ENCODE peak calls at places on chromosomes 1 and 21, in nine cellular contexts. One of them, this sample, is unnamed. For H3K9me3, the result is how much of the 10 kb centered on the place peaks cover.

GRCh38 chr1:25523512-25523911 is 19.9 kb upstream of the LDLRAP1 start:
- DNase-seq in right lobe of liver: no peak
- DNase-seq in uterus: no peak
- DNase-seq in aorta: no peak
- DNase-seq in pancreas: no peak
- DNase-seq in testis: no peak
- DNase-seq in esophagus squamous epithelium: no peak
- DNase-seq in thoracic aorta: no peak
- DNase-seq in fibroblast of lung: no peak
- DNase-seq in this sample: no peak

GRCh38 chr1:170700842-170701305 is 36.9 kb downstream of the PRRX1 start:
- DNase-seq in right lobe of liver: no peak
- DNase-seq in uterus: no peak
- DNase-seq in aorta: no peak
- DNase-seq in pancreas: no peak
- DNase-seq in testis: no peak
- DNase-seq in esophagus squamous epithelium: no peak
- DNase-seq in thoracic aorta: no peak
- DNase-seq in fibroblast of lung: peak
- DNase-seq in this sample: no peak

GRCh38 chr1:85605519-85606413 is 25.2 kb downstream of the CCN1 start:
- DNase-seq in right lobe of liver: no peak
- DNase-seq in uterus: no peak
- DNase-seq in aorta: no peak
- DNase-seq in pancreas: no peak
- DNase-seq in testis: no peak
- DNase-seq in esophagus squamous epithelium: no peak
- DNase-seq in thoracic aorta: no peak
- DNase-seq in fibroblast of lung: no peak
- DNase-seq in this sample: no peak

GRCh38 chr1:22794691-22795090 is 84.1 kb downstream of the EPHB2 start:
- DNase-seq in right lobe of liver: no peak
- DNase-seq in uterus: no peak
- DNase-seq in aorta: peak
- DNase-seq in pancreas: no peak
- DNase-seq in testis: peak
- DNase-seq in esophagus squamous epithelium: no peak
- DNase-seq in thoracic aorta: no peak
- DNase-seq in fibroblast of lung: peak
- DNase-seq in this sample: peak

GRCh38 chr1:19754482-19754881 is 45.2 kb downstream of the TMCO4 start:
- DNase-seq in right lobe of liver: peak
- DNase-seq in uterus: peak
- DNase-seq in aorta: peak
- DNase-seq in pancreas: no peak
- DNase-seq in testis: no peak
- DNase-seq in esophagus squamous epithelium: no peak
- DNase-seq in thoracic aorta: no peak
- DNase-seq in fibroblast of lung: no peak
- DNase-seq in this sample: no peak

GRCh38 chr21:45767071-45768006 is 123.8 kb downstream of the PCBP3 start:
- DNase-seq in right lobe of liver: no peak
- DNase-seq in uterus: no peak
- DNase-seq in aorta: no peak
- DNase-seq in pancreas: no peak
- DNase-seq in testis: no peak
- DNase-seq in esophagus squamous epithelium: no peak
- DNase-seq in thoracic aorta: no peak
- DNase-seq in fibroblast of lung: peak
- DNase-seq in this sample: no peak

GRCh38 chr1:23657659-23658275 is 33.8 kb upstream of the RPL11 start:
- DNase-seq in right lobe of liver: peak
- DNase-seq in uterus: no peak
- DNase-seq in aorta: peak
- DNase-seq in pancreas: peak
- DNase-seq in testis: peak
- DNase-seq in esophagus squamous epithelium: no peak
- DNase-seq in thoracic aorta: no peak
- DNase-seq in fibroblast of lung: peak
- DNase-seq in this sample: peak

GRCh38 chr1:183822081-183822611 is 17.2 kb downstream of the RGL1 start:
- DNase-seq in right lobe of liver: no peak
- DNase-seq in uterus: peak
- DNase-seq in aorta: peak
- DNase-seq in pancreas: no peak
- DNase-seq in testis: peak
- DNase-seq in esophagus squamous epithelium: no peak
- DNase-seq in thoracic aorta: no peak
- DNase-seq in fibroblast of lung: no peak
- DNase-seq in this sample: no peak

GRCh38 chr1:240027059-240027462 is 64.6 kb upstream of the FMN2 start:
- DNase-seq in right lobe of liver: no peak
- DNase-seq in uterus: no peak
- DNase-seq in aorta: no peak
- DNase-seq in pancreas: no peak
- DNase-seq in testis: peak
- DNase-seq in esophagus squamous epithelium: no peak
- DNase-seq in thoracic aorta: no peak
- DNase-seq in fibroblast of lung: peak
- DNase-seq in this sample: no peak

DNA sequence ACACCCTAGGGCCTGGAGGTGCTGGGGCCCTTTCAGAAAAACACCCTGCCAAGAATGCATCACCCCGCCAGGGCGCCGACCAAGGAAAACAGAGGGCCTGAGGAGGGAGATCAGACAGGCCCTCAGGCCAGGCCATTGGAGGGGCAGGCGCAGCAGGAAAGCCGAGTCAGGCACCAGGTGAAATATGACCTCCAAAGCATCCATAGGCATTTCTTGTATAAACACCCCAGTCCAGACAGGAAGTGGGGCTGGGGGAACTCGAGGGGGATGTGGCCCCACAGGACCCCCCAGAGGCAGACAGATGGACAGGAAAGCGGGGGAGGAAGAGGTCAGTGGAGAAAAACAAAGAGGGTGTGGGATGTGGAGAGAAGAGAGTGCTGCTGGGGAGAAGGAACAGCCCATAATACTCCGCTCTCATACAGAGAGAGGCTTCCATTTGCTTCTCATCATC is 18.2 kb downstream of the TRIM62 start:
- DNase-seq in right lobe of liver: no peak
- DNase-seq in uterus: no peak
- DNase-seq in aorta: no peak
- DNase-seq in pancreas: no peak
- DNase-seq in testis: no peak
- DNase-seq in esophagus squamous epithelium: no peak
- DNase-seq in thoracic aorta: no peak
- DNase-seq in fibroblast of lung: peak
- DNase-seq in this sample: no peak
- H3K27ac ChIP-seq in right lobe of liver: no peak
- H3K27ac ChIP-seq in uterus: no peak
- H3K27ac ChIP-seq in aorta: no peak
- H3K27ac ChIP-seq in pancreas: no peak
- H3K27ac ChIP-seq in testis: peak
- H3K27ac ChIP-seq in esophagus squamous epithelium: no peak
- H3K27ac ChIP-seq in thoracic aorta: peak
- H3K27ac ChIP-seq in fibroblast of lung: no peak
- H3K27ac ChIP-seq in this sample: no peak

GRCh38 chr1:227685807-227686206 is 49.3 kb downstream of the JMJD4 start:
- DNase-seq in right lobe of liver: no peak
- DNase-seq in uterus: no peak
- DNase-seq in aorta: no peak
- DNase-seq in pancreas: no peak
- DNase-seq in testis: no peak
- DNase-seq in esophagus squamous epithelium: no peak
- DNase-seq in thoracic aorta: no peak
- DNase-seq in fibroblast of lung: no peak
- DNase-seq in this sample: no peak
- H3K9me3 ChIP-seq in right lobe of liver: under half
- H3K9me3 ChIP-seq in uterus: under half
- H3K9me3 ChIP-seq in aorta: under half
- H3K9me3 ChIP-seq in pancreas: under half
- H3K9me3 ChIP-seq in testis: under half
- H3K9me3 ChIP-seq in esophagus squamous epithelium: under half
- H3K9me3 ChIP-seq in thoracic aorta: half or more
- H3K9me3 ChIP-seq in fibroblast of lung: under half
- H3K9me3 ChIP-seq in this sample: half or more

GRCh38 chr1:57423135-57424131 is at the start of gene DAB1:
- DNase-seq in right lobe of liver: peak
- DNase-seq in uterus: no peak
- DNase-seq in aorta: no peak
- DNase-seq in pancreas: peak
- DNase-seq in testis: peak
- DNase-seq in esophagus squamous epithelium: no peak
- DNase-seq in thoracic aorta: no peak
- DNase-seq in fibroblast of lung: peak
- DNase-seq in this sample: no peak
- H3K27ac ChIP-seq in right lobe of liver: no peak
- H3K27ac ChIP-seq in uterus: no peak
- H3K27ac ChIP-seq in aorta: no peak
- H3K27ac ChIP-seq in pancreas: no peak
- H3K27ac ChIP-seq in testis: no peak
- H3K27ac ChIP-seq in esophagus squamous epithelium: no peak
- H3K27ac ChIP-seq in thoracic aorta: no peak
- H3K27ac ChIP-seq in fibroblast of lung: no peak
- H3K27ac ChIP-seq in this sample: peak

GRCh38 chr1:227662933-227663332 is 72.2 kb downstream of the JMJD4 start:
- DNase-seq in right lobe of liver: no peak
- DNase-seq in uterus: no peak
- DNase-seq in aorta: no peak
- DNase-seq in pancreas: no peak
- DNase-seq in testis: no peak
- DNase-seq in esophagus squamous epithelium: no peak
- DNase-seq in thoracic aorta: no peak
- DNase-seq in fibroblast of lung: no peak
- DNase-seq in this sample: no peak

GRCh38 chr1:227666286-227666685 is 68.8 kb downstream of the JMJD4 start:
- DNase-seq in right lobe of liver: no peak
- DNase-seq in uterus: no peak
- DNase-seq in aorta: no peak
- DNase-seq in pancreas: no peak
- DNase-seq in testis: no peak
- DNase-seq in esophagus squamous epithelium: no peak
- DNase-seq in thoracic aorta: no peak
- DNase-seq in fibroblast of lung: no peak
- DNase-seq in this sample: no peak

GRCh38 chr1:227661495-227661894 is 73.6 kb downstream of the JMJD4 start:
- DNase-seq in right lobe of liver: no peak
- DNase-seq in uterus: no peak
- DNase-seq in aorta: no peak
- DNase-seq in pancreas: no peak
- DNase-seq in testis: no peak
- DNase-seq in esophagus squamous epithelium: no peak
- DNase-seq in thoracic aorta: no peak
- DNase-seq in fibroblast of lung: no peak
- DNase-seq in this sample: no peak
- H3K9me3 ChIP-seq in right lobe of liver: under half
- H3K9me3 ChIP-seq in uterus: half or more
- H3K9me3 ChIP-seq in aorta: under half
- H3K9me3 ChIP-seq in pancreas: under half
- H3K9me3 ChIP-seq in testis: under half
- H3K9me3 ChIP-seq in esophagus squamous epithelium: half or more
- H3K9me3 ChIP-seq in thoracic aorta: half or more
- H3K9me3 ChIP-seq in fibroblast of lung: under half
- H3K9me3 ChIP-seq in this sample: half or more

GRCh38 chr1:3790952-3791351 is 5.3 kb downstream of the LRRC47 start:
- DNase-seq in right lobe of liver: no peak
- DNase-seq in uterus: no peak
- DNase-seq in aorta: no peak
- DNase-seq in pancreas: no peak
- DNase-seq in testis: no peak
- DNase-seq in esophagus squamous epithelium: no peak
- DNase-seq in thoracic aorta: no peak
- DNase-seq in fibroblast of lung: no peak
- DNase-seq in this sample: no peak

GRCh38 chr1:3790501-3790923 is 5.8 kb downstream of the LRRC47 start:
- DNase-seq in right lobe of liver: no peak
- DNase-seq in uterus: no peak
- DNase-seq in aorta: no peak
- DNase-seq in pancreas: no peak
- DNase-seq in testis: no peak
- DNase-seq in esophagus squamous epithelium: no peak
- DNase-seq in thoracic aorta: no peak
- DNase-seq in fibroblast of lung: no peak
- DNase-seq in this sample: no peak

GRCh38 chr1:3796215-3797193 is at the start of gene LRRC47:
- DNase-seq in right lobe of liver: peak
- DNase-seq in uterus: peak
- DNase-seq in aorta: peak
- DNase-seq in pancreas: peak
- DNase-seq in testis: peak
- DNase-seq in esophagus squamous epithelium: peak
- DNase-seq in thoracic aorta: peak
- DNase-seq in fibroblast of lung: peak
- DNase-seq in this sample: peak

GRCh38 chr1:3799976-3800685 is 3.8 kb upstream of the LRRC47 start:
- DNase-seq in right lobe of liver: no peak
- DNase-seq in uterus: no peak
- DNase-seq in aorta: no peak
- DNase-seq in pancreas: no peak
- DNase-seq in testis: no peak
- DNase-seq in esophagus squamous epithelium: no peak
- DNase-seq in thoracic aorta: no peak
- DNase-seq in fibroblast of lung: no peak
- DNase-seq in this sample: no peak

DNA sequence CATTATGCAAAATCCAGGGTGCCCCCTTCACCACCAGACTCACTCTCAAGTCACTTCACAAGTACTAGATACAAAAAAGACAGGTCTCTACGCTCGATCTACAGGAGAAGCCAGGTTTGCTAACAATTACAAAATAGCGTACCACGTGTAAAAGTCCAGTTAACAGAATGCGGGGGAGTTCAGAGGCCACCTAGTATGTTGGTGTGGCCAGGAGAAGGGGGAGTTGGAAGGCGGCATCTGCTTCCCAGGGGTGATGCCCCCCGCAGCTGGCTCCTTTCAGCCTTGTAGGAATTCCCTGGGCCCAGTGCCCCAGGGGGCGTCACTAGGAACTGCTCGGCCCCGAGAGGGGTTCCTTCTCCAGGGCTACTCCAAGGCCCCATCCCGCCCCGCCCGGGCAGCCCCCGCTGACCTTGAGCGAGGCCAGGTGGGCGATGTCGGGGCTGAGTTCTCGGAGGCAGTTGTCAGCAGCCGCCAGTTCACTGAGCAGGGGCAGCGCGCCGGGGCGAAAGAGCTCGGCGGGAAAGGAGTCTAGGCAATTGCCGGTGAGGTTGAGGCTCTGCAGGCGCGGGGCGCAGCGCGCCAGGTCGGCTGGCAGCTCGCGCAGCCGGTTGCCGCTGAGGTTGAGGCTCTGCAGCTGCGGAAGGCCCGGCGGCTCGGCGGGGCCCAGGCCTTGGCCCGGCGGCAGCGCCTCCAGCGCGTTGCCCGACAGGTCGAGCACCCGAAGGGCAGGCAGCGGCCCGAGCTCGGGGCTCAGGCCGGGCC is 664 bp downstream of the LRRC47 start:
- DNase-seq in right lobe of liver: no peak
- DNase-seq in uterus: no peak
- DNase-seq in aorta: peak
- DNase-seq in pancreas: no peak
- DNase-seq in testis: no peak
- DNase-seq in esophagus squamous epithelium: no peak
- DNase-seq in thoracic aorta: no peak
- DNase-seq in fibroblast of lung: no peak
- DNase-seq in this sample: no peak
- H3K27ac ChIP-seq in right lobe of liver: no peak
- H3K27ac ChIP-seq in uterus: no peak
- H3K27ac ChIP-seq in aorta: no peak
- H3K27ac ChIP-seq in pancreas: peak
- H3K27ac ChIP-seq in testis: no peak
- H3K27ac ChIP-seq in esophagus squamous epithelium: peak
- H3K27ac ChIP-seq in thoracic aorta: peak
- H3K27ac ChIP-seq in fibroblast of lung: peak
- H3K27ac ChIP-seq in this sample: peak

This sample was measured in left ventricle myocardium inferior.